ENCODE peak calls at places on chromosomes 7 and 10, in nine cellular contexts. Q is right lobe of liver, D is adrenal gland, R is prostate gland, O is sigmoid colon, H is A549, L is IMR-90, S is heart left ventricle, Y is transverse colon. J is an unnamed sample.

GRCh38 chr10:117980216-117980615 is 66.5 kb downstream of the RAB11FIP2 start:
- DNase-seq in Q (no peak), D (no peak), R (no peak), O (no peak), H (peak; percentile 24), L (peak; percentile 87), S (no peak), Y (no peak), J (no peak)

GRCh38 chr10:70032667-70033066 is 20.0 kb upstream of the MACROH2A2 start:
- DNase-seq in Q (no peak), D (no peak), R (no peak), O (no peak), H (no peak), L (no peak), S (no peak), Y (no peak), J (peak; percentile 63)

GRCh38 chr10:104557966-104558365 is 83.1 kb upstream of the SORCS3 start:
- DNase-seq in Q (no peak), D (no peak), R (no peak), O (peak; percentile 40), H (no peak), L (no peak), S (no peak), Y (no peak), J (no peak)

GRCh38 chr7:92061154-92061553 is 73.1 kb downstream of the CYP51A1 start:
- DNase-seq in Q (no peak), D (no peak), R (no peak), O (no peak), H (no peak), L (no peak), S (no peak), Y (peak; percentile 17), J (no peak)

GRCh38 chr7:13879994-13880686 is 109.3 kb downstream of the ETV1 start:
- DNase-seq in Q (no peak), D (no peak), R (peak; percentile 46), O (no peak), H (no peak), L (peak; percentile 69), S (no peak), Y (no peak), J (no peak)

GRCh38 chr7:157003445-157004049 is 6.9 kb downstream of the MNX1 start:
- DNase-seq in Q (no peak), D (no peak), R (no peak), O (no peak), H (no peak), L (no peak), S (no peak), Y (peak; percentile 82), J (no peak)

GRCh38 chr7:27080844-27081423 is 14.9 kb downstream of the HOXA1 start:
- DNase-seq in Q (no peak), D (no peak), R (no peak), O (no peak), H (no peak), L (peak; percentile 40), S (no peak), Y (no peak), J (no peak)

GRCh38 chr7:54719974-54720373 is 39.0 kb downstream of the SEC61G start:
- DNase-seq in Q (no peak), D (no peak), R (no peak), O (no peak), H (no peak), L (no peak), S (no peak), Y (no peak), J (no peak)

DNA sequence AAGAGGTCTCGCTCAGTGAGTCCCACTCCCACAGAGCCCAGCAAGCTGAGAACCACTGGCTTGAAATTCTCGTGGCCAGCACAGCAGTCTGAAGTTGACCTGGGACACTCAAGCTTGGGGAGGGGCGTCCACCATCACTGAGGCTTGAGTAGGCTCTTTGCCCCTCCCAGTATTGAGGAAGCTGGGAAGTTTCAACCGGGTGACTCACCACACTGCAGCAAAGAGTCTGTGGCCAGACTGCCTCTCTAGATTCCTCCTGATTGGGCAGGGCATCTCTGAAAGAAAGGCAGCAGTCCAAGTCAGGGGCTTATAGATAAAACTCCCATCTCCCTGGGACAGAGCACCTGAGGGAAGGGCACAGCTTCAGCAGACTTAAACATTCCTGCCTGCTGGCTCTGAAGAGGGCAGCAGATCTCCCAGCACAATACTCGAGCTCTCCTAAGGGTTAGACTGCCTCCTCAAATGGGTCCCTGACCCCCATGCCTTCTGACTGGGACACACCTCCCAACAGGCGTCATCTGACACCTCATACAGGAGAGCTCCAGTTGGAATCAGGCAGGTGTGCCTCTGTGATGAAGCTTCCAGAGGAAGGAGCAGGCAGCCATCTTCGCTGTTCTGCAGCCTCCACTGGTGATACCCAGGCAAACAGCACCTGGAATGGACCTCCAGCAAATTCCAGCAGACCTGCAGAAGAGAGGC is 970.9 kb upstream of the LRRN3 start:
- DNase-seq in Q (peak; percentile 8), D (no peak), R (no peak), O (no peak), H (no peak), L (peak; percentile 18), S (no peak), Y (no peak), J (no peak)
- H3K4me3 ChIP-seq in Q (no peak overlapping the region), D (no peak overlapping the region), R (no peak overlapping the region), O (no peak overlapping the region), H (no peak overlapping the region), L (no peak overlapping the region), S (no peak overlapping the region), Y (no peak overlapping the region), J (no peak overlapping the region)

DNA sequence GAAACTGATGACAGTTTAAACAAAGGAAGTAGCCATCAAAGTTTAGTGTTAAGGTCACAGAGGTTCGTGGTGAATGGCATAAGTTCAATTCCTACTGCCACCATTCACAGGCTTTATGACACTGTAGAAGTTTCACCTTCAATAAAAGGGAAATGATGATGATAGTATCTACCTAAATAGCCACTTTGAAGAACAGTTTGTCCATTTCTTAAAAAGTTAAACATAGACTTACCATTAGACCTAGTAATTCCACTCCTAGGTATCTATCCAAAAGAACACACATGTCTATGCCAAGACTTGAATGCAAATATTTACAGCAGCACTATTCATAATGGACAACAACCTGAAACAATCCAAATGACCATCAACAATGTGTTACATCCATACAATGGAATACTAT is 18.9 kb upstream of the GSTK1 start:
- DNase-seq in Q (no peak), D (no peak), R (no peak), O (no peak), H (no peak), L (no peak), S (no peak), Y (no peak), J (no peak)
- TF ChIP-seq POLR2A in Q (no peak), D (no peak), R (no peak), O (no peak), H (no peak), L (no peak), S (no peak), Y (no peak), J (no peak)

GRCh38 chr7:100583132-100584045 is 2.5 kb downstream of the LRCH4 start:
- DNase-seq in Q (peak; percentile 69), D (peak; percentile 48), R (peak; percentile 35), O (peak; percentile 85), H (no peak), L (peak; percentile 67), S (peak; percentile 85), Y (peak; percentile 72), J (peak; percentile 82)
- H3K4me3 ChIP-seq in Q (peak overlapping the region; percentile 9), D (no peak overlapping the region), R (peak overlapping the region; percentile 76), O (peak overlapping the region; percentile 99), H (no peak overlapping the region), L (peak overlapping the region; percentile 36), S (peak overlapping the region; percentile 92), Y (peak overlapping the region; percentile 94), J (no peak overlapping the region)

DNA sequence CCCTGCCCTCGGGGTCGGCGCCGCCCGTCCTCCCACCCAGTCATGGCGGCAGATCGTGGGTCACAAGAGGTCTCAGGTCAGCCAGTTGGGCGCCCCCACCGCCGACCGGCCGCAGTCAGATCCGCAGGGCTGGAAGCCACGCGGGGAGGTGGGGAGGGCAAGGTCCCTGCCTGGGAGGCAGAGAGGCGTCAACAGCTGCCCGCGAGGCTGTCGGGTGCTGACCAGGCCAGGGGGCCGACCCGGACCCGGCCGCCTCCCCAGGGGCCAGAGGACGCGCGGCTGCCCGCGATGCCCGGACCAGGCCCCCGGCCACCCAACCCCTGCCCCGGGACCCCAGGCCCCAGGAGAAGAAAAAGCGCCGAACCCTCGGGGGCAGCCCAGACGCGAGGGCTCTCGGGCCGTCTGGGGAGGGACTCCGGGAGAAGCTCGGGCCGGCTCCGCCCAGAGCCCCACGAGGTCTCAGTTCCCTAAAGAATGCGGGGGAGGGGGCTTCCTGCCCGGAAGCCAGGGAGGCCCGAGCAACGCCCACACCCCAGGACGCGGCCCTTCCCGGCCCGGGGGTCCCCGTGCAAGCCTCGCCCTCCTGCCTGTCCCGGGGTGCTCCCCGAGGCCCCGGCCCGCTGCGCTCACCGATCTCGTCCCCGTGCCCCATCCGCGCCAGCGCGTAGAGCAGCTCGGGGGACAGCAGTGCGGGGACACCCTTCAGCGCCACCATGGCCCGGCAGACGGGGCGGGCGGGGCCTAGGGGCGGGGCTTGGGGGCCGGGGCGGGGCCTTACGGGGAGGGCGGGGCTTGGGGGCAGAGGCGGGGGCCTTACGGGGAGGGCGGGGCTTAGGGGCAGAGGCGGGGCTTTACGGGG is at the start of gene FUOM:
- DNase-seq in Q (peak; percentile 79), D (peak; percentile 41), R (no peak), O (no peak), H (peak; percentile 67), L (peak; percentile 29), S (peak; percentile 83), Y (peak; percentile 58), J (no peak)
- TF ChIP-seq POLR2A in Q (no peak), D (no peak), R (peak; percentile 37), O (no peak), H (peak; percentile 32), L (no peak), S (peak; percentile 37), Y (no peak), J (no peak)

GRCh38 chr7:36653011-36653670 is 71.2 kb downstream of the AOAH start:
- DNase-seq in Q (no peak), D (no peak), R (no peak), O (no peak), H (no peak), L (peak; percentile 79), S (no peak), Y (no peak), J (no peak)

GRCh38 chr7:36651404-36651803 is 72.9 kb downstream of the AOAH start:
- DNase-seq in Q (no peak), D (no peak), R (no peak), O (no peak), H (no peak), L (peak; percentile 84), S (no peak), Y (no peak), J (no peak)

GRCh38 chr7:36652431-36652830 is 71.9 kb downstream of the AOAH start:
- DNase-seq in Q (no peak), D (no peak), R (no peak), O (no peak), H (no peak), L (peak; percentile 11), S (no peak), Y (no peak), J (no peak)

GRCh38 chr7:36650766-36651310 is 73.5 kb downstream of the AOAH start:
- DNase-seq in Q (peak; percentile 16), D (no peak), R (no peak), O (no peak), H (no peak), L (no peak), S (no peak), Y (no peak), J (no peak)

GRCh38 chr7:36653671-36654355 is 70.5 kb downstream of the AOAH start:
- DNase-seq in Q (no peak), D (no peak), R (no peak), O (no peak), H (no peak), L (no peak), S (no peak), Y (no peak), J (no peak)
- H3K4me3 ChIP-seq in Q (no peak overlapping the region), D (no peak overlapping the region), R (no peak overlapping the region), O (no peak overlapping the region), H (no peak overlapping the region), L (no peak overlapping the region), S (no peak overlapping the region), Y (no peak overlapping the region), J (no peak overlapping the region)

J was measured in testis.